ENCODE peak calls at places on chromosomes 11 and 22, in six cellular contexts. Y is upper lobe of right lung; C is choroid plexus epithelial cell; X is GM23248; A is effector CD4-positive, alpha-beta T cell; Z is kidney glomerular epithelial cell. G is an unnamed sample.

GRCh38 chr11:67406420-67406968 is 2.6 kb downstream of the TBC1D10C start:
- DNase-seq in C (no peak), X (no peak), A (no peak), Y (no peak), Z (no peak), G (no peak)

GRCh38 chr22:32557424-32557823 is 82.8 kb downstream of the FBXO7 start:
- DNase-seq in X (peak; percentile 55), Z (no peak), A (no peak), Y (no peak), C (no peak), G (no peak)

GRCh38 chr11:32899423-32899822 is 6.8 kb downstream of the QSER1 start:
- DNase-seq in X (no peak), Z (no peak), Y (no peak), C (no peak), A (no peak), G (no peak)

GRCh38 chr11:127003260-127003981 is 2.9 kb upstream of the KIRREL3 start:
- DNase-seq in A (no peak), X (peak; percentile 81), Z (peak; percentile 68), Y (no peak), C (no peak), G (no peak)

GRCh38 chr11:67699521-67699920 is 25.1 kb upstream of the ALDH3B2 start:
- DNase-seq in C (peak; percentile 30), Z (no peak), X (peak; percentile 35), Y (no peak), A (no peak), G (no peak)

GRCh38 chr22:44583076-44583760 is 85.2 kb upstream of the RTL6 start:
- DNase-seq in Y (peak; percentile 49), C (peak; percentile 16), Z (peak; percentile 18), X (peak; percentile 80), A (no peak), G (no peak)

GRCh38 chr11:59172345-59173079 is 580 bp downstream of the DTX4 start:
- DNase-seq in Z (peak; percentile 46), X (peak; percentile 42), C (no peak), Y (peak; percentile 76), A (peak; percentile 21), G (no peak)

GRCh38 chr11:1988667-1989317 is 8.8 kb downstream of the H19 start:
- DNase-seq in C (no peak), Z (no peak), Y (peak; percentile 51), X (no peak), A (no peak), G (no peak)

G was measured in T follicular helper cell.